ENCODE peak calls at places on chromosome 14, in five cellular contexts. One of them, this sample, is unnamed.

GRCh38 chr14:70793637-70794036 is 15.7 kb downstream of the MAP3K9 start:
- DNase-seq in skeletal muscle cell: no peak
- DNase-seq in CD14-positive monocyte: no peak
- DNase-seq in substantia nigra: no peak
- DNase-seq in posterior cingulate gyrus: no peak
- DNase-seq in this sample: no peak

GRCh38 chr14:60757617-60758016 is 23.1 kb downstream of the MNAT1 start:
- DNase-seq in skeletal muscle cell: peak
- DNase-seq in CD14-positive monocyte: no peak
- DNase-seq in substantia nigra: no peak
- DNase-seq in posterior cingulate gyrus: no peak
- DNase-seq in this sample: no peak

GRCh38 chr14:100387450-100387849 is 64.3 kb downstream of the SLC25A47 start:
- DNase-seq in skeletal muscle cell: no peak
- DNase-seq in CD14-positive monocyte: no peak
- DNase-seq in substantia nigra: no peak
- DNase-seq in posterior cingulate gyrus: no peak
- DNase-seq in this sample: no peak

GRCh38 chr14:72830786-72831583 is 62.9 kb downstream of the DPF3 start:
- DNase-seq in skeletal muscle cell: peak
- DNase-seq in CD14-positive monocyte: no peak
- DNase-seq in substantia nigra: no peak
- DNase-seq in posterior cingulate gyrus: no peak
- DNase-seq in this sample: no peak

GRCh38 chr14:99522934-99523660 is 41.9 kb downstream of the CCNK start:
- DNase-seq in skeletal muscle cell: no peak
- DNase-seq in CD14-positive monocyte: peak
- DNase-seq in substantia nigra: no peak
- DNase-seq in posterior cingulate gyrus: no peak
- DNase-seq in this sample: no peak

GRCh38 chr14:55848964-55849363 is 269.0 kb downstream of the KTN1 start:
- DNase-seq in skeletal muscle cell: no peak
- DNase-seq in CD14-positive monocyte: no peak
- DNase-seq in substantia nigra: no peak
- DNase-seq in posterior cingulate gyrus: no peak
- DNase-seq in this sample: no peak

GRCh38 chr14:24315243-24315806 is 4.0 kb downstream of the LTB4R start:
- DNase-seq in skeletal muscle cell: no peak
- DNase-seq in CD14-positive monocyte: no peak
- DNase-seq in substantia nigra: no peak
- DNase-seq in posterior cingulate gyrus: no peak
- DNase-seq in this sample: no peak

GRCh38 chr14:99009875-99010274 is 262.1 kb downstream of the BCL11B start:
- DNase-seq in skeletal muscle cell: no peak
- DNase-seq in CD14-positive monocyte: no peak
- DNase-seq in substantia nigra: no peak
- DNase-seq in posterior cingulate gyrus: no peak
- DNase-seq in this sample: no peak

GRCh38 chr14:56172074-56172473 is 53.9 kb downstream of the PELI2 start:
- DNase-seq in skeletal muscle cell: no peak
- DNase-seq in CD14-positive monocyte: no peak
- DNase-seq in substantia nigra: no peak
- DNase-seq in posterior cingulate gyrus: no peak
- DNase-seq in this sample: no peak

GRCh38 chr14:22650960-22651521 is 6.9 kb upstream of the OR6J1 start:
- DNase-seq in skeletal muscle cell: peak
- DNase-seq in CD14-positive monocyte: no peak
- DNase-seq in substantia nigra: no peak
- DNase-seq in posterior cingulate gyrus: no peak
- DNase-seq in this sample: no peak

GRCh38 chr14:103185051-103186027 is 62.1 kb downstream of the TNFAIP2 start:
- DNase-seq in skeletal muscle cell: no peak
- DNase-seq in CD14-positive monocyte: no peak
- DNase-seq in substantia nigra: no peak
- DNase-seq in posterior cingulate gyrus: no peak
- DNase-seq in this sample: no peak

GRCh38 chr14:58796201-58796600 is 158.4 kb downstream of the DACT1 start:
- DNase-seq in skeletal muscle cell: no peak
- DNase-seq in CD14-positive monocyte: no peak
- DNase-seq in substantia nigra: no peak
- DNase-seq in posterior cingulate gyrus: no peak
- DNase-seq in this sample: no peak

GRCh38 chr14:102208741-102209140 is 69.0 kb downstream of the WDR20 start:
- DNase-seq in skeletal muscle cell: no peak
- DNase-seq in CD14-positive monocyte: no peak
- DNase-seq in substantia nigra: no peak
- DNase-seq in posterior cingulate gyrus: no peak
- DNase-seq in this sample: no peak

GRCh38 chr14:24692382-24693352 is 58.7 kb upstream of the GZMB start:
- DNase-seq in skeletal muscle cell: no peak
- DNase-seq in CD14-positive monocyte: no peak
- DNase-seq in substantia nigra: no peak
- DNase-seq in posterior cingulate gyrus: no peak
- DNase-seq in this sample: no peak

GRCh38 chr14:58171090-58171489 is 19.1 kb upstream of the ARMH4 start:
- DNase-seq in skeletal muscle cell: peak
- DNase-seq in CD14-positive monocyte: peak
- DNase-seq in substantia nigra: peak
- DNase-seq in posterior cingulate gyrus: peak
- DNase-seq in this sample: peak

GRCh38 chr14:22671622-22672021 is 27.5 kb upstream of the OR6J1 start:
- DNase-seq in skeletal muscle cell: no peak
- DNase-seq in CD14-positive monocyte: no peak
- DNase-seq in substantia nigra: no peak
- DNase-seq in posterior cingulate gyrus: no peak
- DNase-seq in this sample: no peak

GRCh38 chr14:36716614-36717184 is 55.0 kb downstream of the PAX9 start:
- DNase-seq in skeletal muscle cell: no peak
- DNase-seq in CD14-positive monocyte: no peak
- DNase-seq in substantia nigra: no peak
- DNase-seq in posterior cingulate gyrus: no peak
- DNase-seq in this sample: no peak

GRCh38 chr14:59254146-59254910 is 65.9 kb downstream of the DAAM1 start:
- DNase-seq in skeletal muscle cell: peak
- DNase-seq in CD14-positive monocyte: no peak
- DNase-seq in substantia nigra: peak
- DNase-seq in posterior cingulate gyrus: peak
- DNase-seq in this sample: no peak

GRCh38 chr14:90611936-90612335 is 204.3 kb downstream of the TTC7B start:
- DNase-seq in skeletal muscle cell: no peak
- DNase-seq in CD14-positive monocyte: no peak
- DNase-seq in substantia nigra: no peak
- DNase-seq in posterior cingulate gyrus: no peak
- DNase-seq in this sample: no peak

GRCh38 chr14:75604979-75605825 is 26.8 kb downstream of the FLVCR2 start:
- DNase-seq in skeletal muscle cell: peak
- DNase-seq in CD14-positive monocyte: peak
- DNase-seq in substantia nigra: peak
- DNase-seq in posterior cingulate gyrus: no peak
- DNase-seq in this sample: no peak

GRCh38 chr14:93317200-93317599 is 15.6 kb downstream of the BTBD7 start:
- DNase-seq in skeletal muscle cell: no peak
- DNase-seq in CD14-positive monocyte: no peak
- DNase-seq in substantia nigra: no peak
- DNase-seq in posterior cingulate gyrus: no peak
- DNase-seq in this sample: no peak

GRCh38 chr14:72884386-72884785 is 9.5 kb downstream of the DPF3 start:
- DNase-seq in skeletal muscle cell: no peak
- DNase-seq in CD14-positive monocyte: no peak
- DNase-seq in substantia nigra: no peak
- DNase-seq in posterior cingulate gyrus: no peak
- DNase-seq in this sample: no peak

GRCh38 chr14:54329082-54329695 is 67.6 kb upstream of the CDKN3 start:
- DNase-seq in skeletal muscle cell: no peak
- DNase-seq in CD14-positive monocyte: no peak
- DNase-seq in substantia nigra: peak
- DNase-seq in posterior cingulate gyrus: no peak
- DNase-seq in this sample: no peak

GRCh38 chr14:103740991-103741689 is 25.5 kb downstream of the ZFYVE21 start:
- DNase-seq in skeletal muscle cell: no peak
- DNase-seq in CD14-positive monocyte: no peak
- DNase-seq in substantia nigra: no peak
- DNase-seq in posterior cingulate gyrus: no peak
- DNase-seq in this sample: peak

GRCh38 chr14:75277796-75278421 is 719 bp upstream of the FOS start:
- DNase-seq in skeletal muscle cell: no peak
- DNase-seq in CD14-positive monocyte: no peak
- DNase-seq in substantia nigra: no peak
- DNase-seq in posterior cingulate gyrus: no peak
- DNase-seq in this sample: no peak

GRCh38 chr14:74562515-74563232 is 49.4 kb downstream of the LTBP2 start:
- DNase-seq in skeletal muscle cell: no peak
- DNase-seq in CD14-positive monocyte: no peak
- DNase-seq in substantia nigra: no peak
- DNase-seq in posterior cingulate gyrus: no peak
- DNase-seq in this sample: no peak

GRCh38 chr14:95686935-95687334 is 709 bp downstream of the TCL1B start:
- DNase-seq in skeletal muscle cell: no peak
- DNase-seq in CD14-positive monocyte: no peak
- DNase-seq in substantia nigra: no peak
- DNase-seq in posterior cingulate gyrus: no peak
- DNase-seq in this sample: no peak

GRCh38 chr14:99513946-99514551 is 32.8 kb downstream of the CCNK start:
- DNase-seq in skeletal muscle cell: no peak
- DNase-seq in CD14-positive monocyte: no peak
- DNase-seq in substantia nigra: no peak
- DNase-seq in posterior cingulate gyrus: peak
- DNase-seq in this sample: no peak

This sample was measured in dorsolateral prefrontal cortex.